ENCODE peak calls at places on chromosomes 7 and 10, in nine cellular contexts. G, J, K, R, H, V, I, U and S are unnamed samples. For H3K4me1 and H3K27me3, the result is how much of the 10 kb centered on the place peaks cover.

GRCh38 chr7:129800901-129801300 is 151.9 kb downstream of the UBE2H start:
- DNase-seq in G (no peak), J (no peak), K (peak), R (no peak), H (no peak), V (no peak), I (no peak), U (no peak), S (no peak)

GRCh38 chr7:25388681-25389080 is 160.4 kb upstream of the NPVF start:
- DNase-seq in G (no peak), J (no peak), K (no peak), R (no peak), H (no peak), V (no peak), I (no peak), U (no peak), S (no peak)

GRCh38 chr10:33612116-33612515 is 277.6 kb upstream of the NRP1 start:
- DNase-seq in G (no peak), J (no peak), K (no peak), R (no peak), H (peak), V (no peak), I (no peak), U (no peak), S (no peak)

GRCh38 chr7:40608321-40609075 is 473.7 kb downstream of the SUGCT start:
- DNase-seq in G (no peak), J (no peak), K (no peak), R (no peak), H (no peak), V (no peak), I (no peak), U (no peak), S (no peak)

GRCh38 chr10:103476046-103476768 is 2.8 kb downstream of the CALHM3 start:
- DNase-seq in G (no peak), J (no peak), K (no peak), R (no peak), H (no peak), V (no peak), I (no peak), U (no peak), S (no peak)

GRCh38 chr10:8640878-8641277 is 586.4 kb downstream of the GATA3 start:
- DNase-seq in G (no peak), J (no peak), K (no peak), R (no peak), H (no peak), V (no peak), I (no peak), U (no peak), S (no peak)

GRCh38 chr10:89440262-89440661 is 25.9 kb downstream of the IFIT5 start:
- DNase-seq in G (no peak), J (peak), K (no peak), R (no peak), H (no peak), V (no peak), I (peak), U (no peak), S (no peak)

GRCh38 chr10:14478639-14479038 is 147.9 kb upstream of the FRMD4A start:
- DNase-seq in G (no peak), J (peak), K (peak), R (no peak), H (peak), V (peak), I (peak), U (peak), S (peak)

GRCh38 chr10:59337254-59337653 is 25.1 kb downstream of the FAM13C start:
- DNase-seq in G (no peak), J (no peak), K (no peak), R (no peak), H (no peak), V (peak), I (peak), U (peak), S (peak)

GRCh38 chr10:72316748-72317435 is 37.8 kb downstream of the DNAJB12 start:
- DNase-seq in G (no peak), J (peak), K (peak), R (peak), H (no peak), V (no peak), I (peak), U (peak), S (peak)

GRCh38 chr7:157006205-157006747 is 4.2 kb downstream of the MNX1 start:
- DNase-seq in G (no peak), J (no peak), K (no peak), R (no peak), H (no peak), V (no peak), I (no peak), U (no peak), S (no peak)

GRCh38 chr7:118087121-118087520 is 96.8 kb upstream of the LSM8 start:
- DNase-seq in G (no peak), J (no peak), K (no peak), R (no peak), H (no peak), V (no peak), I (no peak), U (no peak), S (no peak)

GRCh38 chr7:113179313-113179712 is 61.0 kb upstream of the SMIM30 start:
- DNase-seq in G (no peak), J (no peak), K (no peak), R (no peak), H (no peak), V (no peak), I (no peak), U (no peak), S (no peak)

GRCh38 chr7:101597941-101598340 is 31.2 kb downstream of the MYL10 start:
- DNase-seq in G (no peak), J (no peak), K (no peak), R (no peak), H (no peak), V (no peak), I (no peak), U (no peak), S (no peak)

GRCh38 chr10:129140861-129141260 is 326.2 kb upstream of the MGMT start:
- DNase-seq in G (no peak), J (no peak), K (peak), R (no peak), H (no peak), V (peak), I (no peak), U (no peak), S (no peak)

GRCh38 chr7:140506788-140507464 is 27.6 kb upstream of the MKRN1 start:
- DNase-seq in G (no peak), J (no peak), K (peak), R (no peak), H (no peak), V (no peak), I (peak), U (no peak), S (peak)

GRCh38 chr10:114498413-114499111 is 94.3 kb upstream of the AFAP1L2 start:
- DNase-seq in G (no peak), J (no peak), K (no peak), R (peak), H (no peak), V (no peak), I (no peak), U (no peak), S (no peak)
- H3K4me1 ChIP-seq in G (under half), J (under half), K (under half), R (half or more), H (under half), V (under half), I (under half), U (under half), S (under half)

GRCh38 chr10:61411651-61412050 is 41.5 kb downstream of the TMEM26 start:
- DNase-seq in G (no peak), J (no peak), K (no peak), R (no peak), H (no peak), V (no peak), I (no peak), U (no peak), S (no peak)

GRCh38 chr10:61406282-61406681 is 46.9 kb downstream of the TMEM26 start:
- DNase-seq in G (no peak), J (no peak), K (no peak), R (no peak), H (no peak), V (no peak), I (no peak), U (no peak), S (no peak)

GRCh38 chr10:61408065-61408464 is 45.1 kb downstream of the TMEM26 start:
- DNase-seq in G (no peak), J (no peak), K (no peak), R (no peak), H (no peak), V (no peak), I (no peak), U (no peak), S (no peak)

GRCh38 chr10:61409132-61409531 is 44.0 kb downstream of the TMEM26 start:
- DNase-seq in G (no peak), J (no peak), K (no peak), R (no peak), H (no peak), V (no peak), I (no peak), U (no peak), S (no peak)

DNA sequence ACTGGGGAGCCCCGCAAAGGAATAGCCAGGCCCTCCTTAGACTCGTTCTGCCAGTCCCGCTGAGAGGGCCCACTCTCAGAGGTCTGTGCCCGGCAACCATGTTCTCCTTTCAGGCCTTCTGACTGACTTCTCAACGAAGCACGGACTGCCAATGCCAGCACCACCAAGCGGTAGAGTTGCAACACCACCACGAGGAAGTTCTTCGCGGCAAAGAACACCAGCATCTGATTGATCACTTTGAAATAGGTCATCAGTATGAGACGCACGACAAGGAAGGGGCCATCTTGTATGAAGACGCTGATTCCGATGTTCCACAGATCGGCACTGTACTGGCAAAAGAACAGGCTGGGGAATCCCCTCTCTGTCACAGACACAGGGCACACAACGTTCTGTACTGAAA is 42.8 kb downstream of the TMEM26 start:
- DNase-seq in G (no peak), J (no peak), K (no peak), R (no peak), H (no peak), V (no peak), I (no peak), U (no peak), S (no peak)
- H3K27me3 ChIP-seq in G (under half), J (under half), K (under half), R (under half), H (under half), V (under half), I (under half), U (under half), S (under half)

GRCh38 chr10:19209319-19209718 is 160.7 kb downstream of the MALRD1 start:
- DNase-seq in G (no peak), J (no peak), K (no peak), R (no peak), H (no peak), V (no peak), I (no peak), U (no peak), S (no peak)
- H3K4me1 ChIP-seq in G (under half), J (under half), K (under half), R (under half), H (under half), V (under half), I (under half), U (under half), S (under half)

GRCh38 chr7:90320801-90321494 is at the start of gene FAM237B:
- DNase-seq in G (no peak), J (peak), K (no peak), R (no peak), H (no peak), V (no peak), I (no peak), U (no peak), S (no peak)
- H3K27me3 ChIP-seq in G (under half), J (under half), K (under half), R (under half), H (half or more), V (under half), I (half or more), U (half or more), S (under half)

DNA sequence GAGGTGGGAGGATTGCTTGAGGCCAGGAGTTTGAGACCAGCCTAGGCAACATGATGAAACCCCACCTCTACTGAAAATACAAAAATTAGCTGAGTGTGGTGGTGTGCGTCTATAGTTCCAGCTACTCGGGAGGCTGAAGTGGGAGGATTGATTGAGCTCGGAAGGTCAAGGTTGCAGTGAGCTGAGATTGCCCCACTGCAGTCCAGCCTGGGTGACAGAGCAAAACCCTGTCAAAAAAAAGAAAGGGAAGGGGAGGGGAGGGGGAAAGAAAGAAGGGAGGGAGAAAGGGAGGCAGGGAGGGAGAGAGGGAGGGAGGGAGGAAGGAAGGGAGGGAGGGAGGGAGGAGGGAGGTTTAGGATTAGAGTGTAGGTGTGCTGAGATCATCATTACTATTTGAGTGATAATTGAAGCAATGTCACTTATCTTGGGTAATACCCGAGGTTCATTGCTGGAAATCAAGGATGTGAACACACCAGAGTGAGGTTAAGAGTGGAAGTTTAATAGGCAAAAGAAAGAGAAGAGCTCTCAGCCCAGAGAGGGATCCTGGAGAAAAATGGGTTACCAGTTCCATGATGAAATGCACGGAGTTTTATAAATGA is 27.6 kb downstream of the VCL start:
- DNase-seq in G (no peak), J (no peak), K (no peak), R (no peak), H (no peak), V (no peak), I (no peak), U (no peak), S (no peak)
- H3K4me1 ChIP-seq in G (under half), J (under half), K (under half), R (under half), H (half or more), V (under half), I (half or more), U (half or more), S (half or more)

DNA sequence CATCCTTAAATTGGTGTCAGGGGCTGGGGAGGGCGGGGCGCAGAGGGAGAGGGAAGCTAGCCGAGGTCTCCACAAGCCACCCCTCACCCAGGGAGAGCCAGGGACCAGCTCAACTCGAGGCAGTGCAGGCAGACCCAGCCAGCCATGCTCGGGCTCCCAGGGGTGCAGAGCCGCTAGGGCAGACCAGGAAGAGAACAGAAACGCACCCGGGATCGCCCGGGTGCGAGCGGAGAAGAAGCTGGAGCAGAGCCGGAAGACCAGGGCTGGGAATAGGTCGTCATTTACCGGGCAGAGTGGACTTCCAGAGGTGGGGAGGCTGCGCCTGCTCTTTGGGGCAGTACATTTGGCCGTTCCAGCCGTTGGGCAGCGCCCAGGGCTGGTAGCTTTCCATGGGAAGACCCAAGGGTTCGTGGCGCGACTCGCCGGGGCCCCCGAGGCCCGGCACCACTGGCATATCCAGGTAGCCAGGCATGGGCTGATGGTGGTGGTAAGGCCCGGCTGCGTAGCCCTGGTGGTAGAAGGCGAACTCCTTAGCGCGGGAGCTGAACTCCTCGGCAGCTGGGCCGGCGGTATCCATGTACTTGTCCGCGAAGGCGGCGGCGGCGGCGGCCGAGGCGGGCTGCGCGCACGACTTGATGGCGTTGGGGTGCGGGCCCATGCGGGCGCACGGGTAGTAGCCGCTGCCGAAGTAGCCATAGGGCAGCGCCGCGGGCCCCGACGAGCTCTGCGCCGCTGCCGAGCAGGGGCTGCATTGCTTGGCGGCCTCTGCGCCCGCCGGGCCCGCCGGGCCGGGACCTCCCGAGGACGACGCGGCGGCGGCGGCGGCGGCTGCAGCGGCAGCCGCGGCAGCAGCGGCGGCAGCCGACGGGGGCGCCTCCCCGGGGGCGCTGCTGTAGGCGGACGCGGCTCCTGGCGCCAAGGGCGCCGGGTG is 755 bp downstream of the HOXA13 start:
- DNase-seq in G (no peak), J (no peak), K (peak), R (no peak), H (peak), V (no peak), I (no peak), U (no peak), S (no peak)
- H3K27me3 ChIP-seq in G (half or more), J (under half), K (under half), R (half or more), H (under half), V (under half), I (half or more), U (half or more), S (under half)

DNA sequence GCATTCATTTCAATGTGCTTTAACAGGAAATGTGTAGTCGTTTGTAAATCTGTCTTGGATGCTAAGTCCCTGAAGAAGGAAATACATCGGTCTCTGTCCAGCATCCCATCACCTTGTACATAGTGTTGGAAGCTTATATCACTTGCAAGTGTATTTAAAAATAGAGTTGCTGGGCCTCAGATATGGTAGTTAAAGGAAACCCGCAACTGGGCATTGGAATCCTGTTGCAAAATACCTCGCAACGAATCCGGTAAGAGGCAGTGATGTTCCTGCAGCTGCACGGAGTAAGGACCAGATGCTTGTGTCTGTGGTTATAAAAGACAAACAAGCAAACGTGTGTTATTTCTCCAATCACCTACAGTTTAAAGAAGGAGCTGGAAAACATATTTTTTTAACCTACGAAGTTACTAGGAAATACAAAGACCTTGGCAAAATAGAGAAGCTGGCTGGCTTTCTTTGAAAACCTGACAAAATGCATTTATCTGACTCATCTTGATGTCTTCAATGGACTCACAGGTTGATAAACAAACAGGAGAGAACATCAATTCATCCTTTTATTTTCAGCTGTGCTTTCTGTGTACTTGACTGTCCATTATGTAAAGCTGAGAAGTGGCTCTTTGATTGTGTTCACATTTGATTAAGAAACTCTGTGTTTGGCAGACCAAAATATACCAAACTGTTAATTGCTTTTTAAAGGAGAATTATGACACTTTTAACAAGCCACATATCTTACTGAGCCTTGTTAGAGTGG is 326.4 kb downstream of the SFMBT2 start:
- DNase-seq in G (no peak), J (no peak), K (no peak), R (no peak), H (no peak), V (no peak), I (no peak), U (no peak), S (no peak)
- H3K4me1 ChIP-seq in G (under half), J (under half), K (under half), R (under half), H (under half), V (under half), I (under half), U (under half), S (under half)

GRCh38 chr7:121198502-121198901 is 130.3 kb upstream of the WNT16 start:
- DNase-seq in G (no peak), J (no peak), K (no peak), R (no peak), H (no peak), V (no peak), I (no peak), U (no peak), S (no peak)

GRCh38 chr7:121204537-121204936 is 124.3 kb upstream of the WNT16 start:
- DNase-seq in G (no peak), J (no peak), K (no peak), R (no peak), H (no peak), V (no peak), I (peak), U (no peak), S (no peak)

GRCh38 chr7:121202125-121202524 is 126.7 kb upstream of the WNT16 start:
- DNase-seq in G (no peak), J (no peak), K (no peak), R (no peak), H (no peak), V (no peak), I (no peak), U (no peak), S (no peak)

GRCh38 chr7:121205777-121206176 is 123.0 kb upstream of the WNT16 start:
- DNase-seq in G (no peak), J (no peak), K (no peak), R (no peak), H (no peak), V (no peak), I (no peak), U (no peak), S (no peak)

GRCh38 chr7:121202834-121203233 is 126.0 kb upstream of the WNT16 start:
- DNase-seq in G (no peak), J (no peak), K (no peak), R (no peak), H (no peak), V (no peak), I (no peak), U (no peak), S (no peak)
- H3K27me3 ChIP-seq in G (under half), J (under half), K (under half), R (under half), H (under half), V (under half), I (under half), U (under half), S (under half)

DNA sequence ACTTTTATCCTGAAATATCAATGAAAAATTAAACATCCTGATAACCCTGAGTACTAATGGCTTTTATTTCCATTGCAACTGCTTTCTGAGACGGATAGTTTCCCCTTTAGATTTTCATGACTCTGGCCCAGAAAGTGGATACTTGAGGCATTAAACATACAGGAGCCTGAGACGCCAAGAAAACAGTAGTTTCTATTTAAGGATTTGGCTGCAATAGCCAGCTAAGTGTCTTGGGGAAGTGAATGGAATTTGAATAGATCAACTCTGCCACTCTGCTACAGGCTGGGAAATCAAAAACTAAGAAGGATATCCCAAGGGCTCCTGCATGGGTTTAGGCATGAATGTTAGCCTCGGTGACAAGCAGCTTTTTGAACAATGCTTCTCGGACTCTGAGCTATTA is 24.7 kb upstream of the GPAM start:
- DNase-seq in G (no peak), J (no peak), K (no peak), R (no peak), H (no peak), V (no peak), I (no peak), U (no peak), S (no peak)
- H3K4me1 ChIP-seq in G (under half), J (under half), K (under half), R (under half), H (under half), V (under half), I (under half), U (under half), S (under half)

GRCh38 chr10:117543999-117544728 is 1.6 kb downstream of the EMX2 start:
- DNase-seq in G (no peak), J (no peak), K (no peak), R (no peak), H (no peak), V (no peak), I (no peak), U (no peak), S (no peak)
- H3K27me3 ChIP-seq in G (under half), J (under half), K (under half), R (under half), H (half or more), V (under half), I (half or more), U (half or more), S (half or more)